ENCODE peak calls at places on chromosomes 4 and X, in six cellular contexts. One of them, this sample, is unnamed. For H3K27me3, the result is how much of the 10 kb centered on the place peaks cover.

GRCh38 chr4:33467291-33467690 is 2747.1 kb downstream of the PCDH7 start:
- DNase-seq in heart right ventricle: no peak
- DNase-seq in esophagus squamous epithelium: no peak
- DNase-seq in cardiac muscle cell: no peak
- DNase-seq in dorsolateral prefrontal cortex: no peak
- DNase-seq in tibial artery: no peak
- DNase-seq in this sample: no peak

GRCh38 chrX:153499876-153500275 is 5.1 kb downstream of the BGN start:
- DNase-seq in heart right ventricle: peak
- DNase-seq in esophagus squamous epithelium: no peak
- DNase-seq in cardiac muscle cell: no peak
- DNase-seq in dorsolateral prefrontal cortex: peak
- DNase-seq in tibial artery: peak
- DNase-seq in this sample: no peak

GRCh38 chr4:68734095-68734494 is 63.6 kb upstream of the UGT2B15 start:
- DNase-seq in heart right ventricle: no peak
- DNase-seq in esophagus squamous epithelium: no peak
- DNase-seq in cardiac muscle cell: no peak
- DNase-seq in dorsolateral prefrontal cortex: no peak
- DNase-seq in tibial artery: no peak
- DNase-seq in this sample: no peak

GRCh38 chrX:30992381-30992904 is 79.4 kb downstream of the FTHL17 start:
- DNase-seq in heart right ventricle: no peak
- DNase-seq in esophagus squamous epithelium: no peak
- DNase-seq in cardiac muscle cell: peak
- DNase-seq in dorsolateral prefrontal cortex: no peak
- DNase-seq in tibial artery: no peak
- DNase-seq in this sample: no peak

GRCh38 chrX:9465380-9466114 is 689 bp downstream of the TBL1X start:
- DNase-seq in heart right ventricle: peak
- DNase-seq in esophagus squamous epithelium: no peak
- DNase-seq in cardiac muscle cell: no peak
- DNase-seq in dorsolateral prefrontal cortex: no peak
- DNase-seq in tibial artery: peak
- DNase-seq in this sample: no peak

GRCh38 chr4:52982246-52982950 is 120.3 kb downstream of the RASL11B start:
- DNase-seq in heart right ventricle: no peak
- DNase-seq in esophagus squamous epithelium: no peak
- DNase-seq in cardiac muscle cell: peak
- DNase-seq in dorsolateral prefrontal cortex: no peak
- DNase-seq in tibial artery: no peak
- DNase-seq in this sample: no peak

GRCh38 chr4:10173039-10173753 is 56.6 kb upstream of the WDR1 start:
- DNase-seq in heart right ventricle: no peak
- DNase-seq in esophagus squamous epithelium: no peak
- DNase-seq in cardiac muscle cell: peak
- DNase-seq in dorsolateral prefrontal cortex: no peak
- DNase-seq in tibial artery: no peak
- DNase-seq in this sample: no peak

GRCh38 chr4:59094505-59094904 is 1984.3 kb upstream of the IGFBP7 start:
- DNase-seq in heart right ventricle: no peak
- DNase-seq in esophagus squamous epithelium: no peak
- DNase-seq in cardiac muscle cell: no peak
- DNase-seq in dorsolateral prefrontal cortex: no peak
- DNase-seq in tibial artery: no peak
- DNase-seq in this sample: no peak

GRCh38 chrX:11138498-11139390 is 27.6 kb downstream of the HCCS start:
- DNase-seq in heart right ventricle: peak
- DNase-seq in esophagus squamous epithelium: no peak
- DNase-seq in cardiac muscle cell: no peak
- DNase-seq in dorsolateral prefrontal cortex: no peak
- DNase-seq in tibial artery: no peak
- DNase-seq in this sample: no peak

GRCh38 chr4:77142642-77143020 is 14.4 kb upstream of the CCNG2 start:
- DNase-seq in heart right ventricle: no peak
- DNase-seq in esophagus squamous epithelium: no peak
- DNase-seq in cardiac muscle cell: no peak
- DNase-seq in dorsolateral prefrontal cortex: no peak
- DNase-seq in tibial artery: no peak
- DNase-seq in this sample: no peak

GRCh38 chr4:183801460-183802168 is 103.5 kb upstream of the STOX2 start:
- DNase-seq in heart right ventricle: no peak
- DNase-seq in esophagus squamous epithelium: no peak
- DNase-seq in cardiac muscle cell: no peak
- DNase-seq in dorsolateral prefrontal cortex: no peak
- DNase-seq in tibial artery: no peak
- DNase-seq in this sample: no peak

GRCh38 chrX:136868283-136869055 is 12.1 kb downstream of the RBMX start:
- DNase-seq in heart right ventricle: no peak
- DNase-seq in esophagus squamous epithelium: no peak
- DNase-seq in cardiac muscle cell: no peak
- DNase-seq in dorsolateral prefrontal cortex: no peak
- DNase-seq in tibial artery: no peak
- DNase-seq in this sample: no peak

GRCh38 chrX:136870064-136870463 is 10.5 kb downstream of the RBMX start:
- DNase-seq in heart right ventricle: no peak
- DNase-seq in esophagus squamous epithelium: no peak
- DNase-seq in cardiac muscle cell: no peak
- DNase-seq in dorsolateral prefrontal cortex: no peak
- DNase-seq in tibial artery: no peak
- DNase-seq in this sample: no peak

GRCh38 chrX:136867096-136867491 is 13.4 kb downstream of the RBMX start:
- DNase-seq in heart right ventricle: no peak
- DNase-seq in esophagus squamous epithelium: no peak
- DNase-seq in cardiac muscle cell: peak
- DNase-seq in dorsolateral prefrontal cortex: no peak
- DNase-seq in tibial artery: no peak
- DNase-seq in this sample: no peak

GRCh38 chrX:136867518-136867917 is 13.0 kb downstream of the RBMX start:
- DNase-seq in heart right ventricle: no peak
- DNase-seq in esophagus squamous epithelium: no peak
- DNase-seq in cardiac muscle cell: peak
- DNase-seq in dorsolateral prefrontal cortex: no peak
- DNase-seq in tibial artery: no peak
- DNase-seq in this sample: no peak

DNA sequence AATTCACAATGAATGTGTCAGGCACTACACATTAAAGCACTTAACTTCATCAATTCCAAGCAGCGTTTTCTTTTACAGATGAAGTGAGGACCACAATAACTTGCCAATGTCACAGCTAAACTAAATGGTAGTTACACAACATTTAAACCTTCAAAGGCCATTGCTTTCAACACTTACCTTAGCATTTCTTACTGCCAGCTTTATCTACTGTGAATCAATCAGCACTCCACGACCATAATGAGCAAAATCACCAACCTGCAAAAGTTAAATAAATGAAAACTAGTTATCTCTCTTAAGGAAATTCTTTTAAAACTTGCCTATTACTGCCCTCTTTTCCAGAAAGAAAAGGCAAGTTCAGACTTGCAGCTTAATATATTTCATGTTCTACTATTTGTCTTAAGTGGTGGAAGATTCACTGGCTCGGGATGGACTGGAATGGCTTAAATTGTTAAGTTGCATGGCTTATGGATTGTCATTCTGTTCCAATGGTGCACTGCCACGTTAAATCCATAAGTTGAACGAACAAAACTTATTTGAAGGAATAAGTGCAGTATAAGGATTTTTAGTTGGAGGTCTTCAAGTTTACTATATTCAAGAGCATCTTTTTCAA is 8.3 kb downstream of the RBMX start:
- DNase-seq in heart right ventricle: no peak
- DNase-seq in esophagus squamous epithelium: no peak
- DNase-seq in cardiac muscle cell: no peak
- DNase-seq in dorsolateral prefrontal cortex: no peak
- DNase-seq in tibial artery: no peak
- DNase-seq in this sample: no peak
- H3K27me3 ChIP-seq in heart right ventricle: under half
- H3K27me3 ChIP-seq in esophagus squamous epithelium: under half
- H3K27me3 ChIP-seq in cardiac muscle cell: under half
- H3K27me3 ChIP-seq in dorsolateral prefrontal cortex: under half
- H3K27me3 ChIP-seq in tibial artery: under half
- H3K27me3 ChIP-seq in this sample: under half

DNA sequence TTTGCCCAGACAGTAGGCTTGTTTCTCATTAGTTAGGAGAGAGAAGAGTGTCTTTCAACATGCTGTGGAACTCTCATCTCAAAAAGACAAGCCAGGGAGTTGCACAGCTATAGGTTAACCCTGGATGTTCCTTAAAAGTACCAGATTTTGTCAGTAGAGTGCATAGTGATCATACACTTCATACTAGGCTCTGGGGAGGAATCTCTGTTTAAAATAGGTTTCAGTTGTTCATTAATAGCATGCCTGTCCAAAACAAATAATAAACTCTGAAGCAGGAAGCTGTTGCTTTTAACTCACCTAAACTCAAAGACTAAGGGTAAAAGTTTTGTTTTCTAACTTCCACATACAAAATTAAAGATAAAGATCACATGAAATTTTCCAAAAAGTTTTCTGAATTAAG is 1948.4 kb downstream of the C4orf33 start:
- DNase-seq in heart right ventricle: no peak
- DNase-seq in esophagus squamous epithelium: no peak
- DNase-seq in cardiac muscle cell: no peak
- DNase-seq in dorsolateral prefrontal cortex: no peak
- DNase-seq in tibial artery: no peak
- DNase-seq in this sample: no peak
- TF ChIP-seq CTCF in heart right ventricle: no peak
- TF ChIP-seq CTCF in esophagus squamous epithelium: no peak
- TF ChIP-seq CTCF in cardiac muscle cell: no peak
- TF ChIP-seq CTCF in dorsolateral prefrontal cortex: no peak
- TF ChIP-seq CTCF in tibial artery: no peak
- TF ChIP-seq CTCF in this sample: no peak

GRCh38 chrX:70032797-70033196 is 16.9 kb downstream of the AWAT2 start:
- DNase-seq in heart right ventricle: no peak
- DNase-seq in esophagus squamous epithelium: no peak
- DNase-seq in cardiac muscle cell: peak
- DNase-seq in dorsolateral prefrontal cortex: no peak
- DNase-seq in tibial artery: no peak
- DNase-seq in this sample: no peak

GRCh38 chrX:70030242-70030823 is 19.4 kb downstream of the AWAT2 start:
- DNase-seq in heart right ventricle: peak
- DNase-seq in esophagus squamous epithelium: no peak
- DNase-seq in cardiac muscle cell: peak
- DNase-seq in dorsolateral prefrontal cortex: peak
- DNase-seq in tibial artery: no peak
- DNase-seq in this sample: no peak

GRCh38 chrX:70034646-70035045 is 15.1 kb downstream of the AWAT2 start:
- DNase-seq in heart right ventricle: no peak
- DNase-seq in esophagus squamous epithelium: no peak
- DNase-seq in cardiac muscle cell: no peak
- DNase-seq in dorsolateral prefrontal cortex: no peak
- DNase-seq in tibial artery: no peak
- DNase-seq in this sample: no peak

GRCh38 chrX:70029790-70030189 is 19.9 kb downstream of the AWAT2 start:
- DNase-seq in heart right ventricle: no peak
- DNase-seq in esophagus squamous epithelium: no peak
- DNase-seq in cardiac muscle cell: no peak
- DNase-seq in dorsolateral prefrontal cortex: no peak
- DNase-seq in tibial artery: no peak
- DNase-seq in this sample: no peak

DNA sequence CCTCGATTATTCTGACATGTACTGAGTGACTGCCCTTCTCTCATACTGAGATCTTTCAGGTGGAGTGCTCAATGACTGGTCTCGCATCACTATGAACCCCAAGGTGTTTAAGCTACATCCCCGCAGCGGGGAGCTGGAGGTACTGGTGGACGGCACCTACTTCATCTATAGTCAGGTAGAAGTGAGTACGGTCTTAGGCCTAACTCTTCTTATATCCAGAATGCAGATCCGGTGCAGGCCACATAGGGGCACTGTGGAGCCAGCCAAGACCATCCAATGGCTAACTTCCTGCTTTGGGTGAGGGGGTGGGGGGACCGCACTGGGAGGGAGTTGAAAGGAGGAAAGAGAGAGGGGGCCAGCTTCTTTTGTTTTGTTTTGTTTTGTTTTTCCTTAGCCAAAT is 16.4 kb downstream of the AWAT2 start:
- DNase-seq in heart right ventricle: peak
- DNase-seq in esophagus squamous epithelium: no peak
- DNase-seq in cardiac muscle cell: peak
- DNase-seq in dorsolateral prefrontal cortex: no peak
- DNase-seq in tibial artery: no peak
- DNase-seq in this sample: no peak
- H3K4me3 ChIP-seq in heart right ventricle: no peak
- H3K4me3 ChIP-seq in esophagus squamous epithelium: no peak
- H3K4me3 ChIP-seq in cardiac muscle cell: no peak
- H3K4me3 ChIP-seq in dorsolateral prefrontal cortex: no peak
- H3K4me3 ChIP-seq in tibial artery: no peak
- H3K4me3 ChIP-seq in this sample: no peak

DNA sequence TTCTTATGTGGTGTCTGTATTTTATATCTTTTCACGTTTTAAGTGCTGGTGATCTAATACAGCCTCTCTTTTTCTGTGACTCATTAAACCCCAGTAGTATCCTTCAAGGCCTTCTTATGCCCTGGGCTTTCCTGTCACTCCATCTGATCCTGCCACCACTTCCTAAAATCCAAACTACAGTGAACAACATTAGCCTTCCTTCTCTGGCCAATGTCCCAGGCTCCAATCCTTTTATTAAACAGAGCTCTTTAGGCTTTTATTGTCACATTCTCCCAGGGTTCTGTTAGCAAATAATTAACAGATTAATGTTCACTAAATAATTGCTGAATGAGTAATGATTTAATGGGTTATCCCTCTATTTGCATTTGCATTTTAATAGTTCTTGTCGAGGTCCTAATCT is 47.9 kb upstream of the ITM2A start:
- DNase-seq in heart right ventricle: no peak
- DNase-seq in esophagus squamous epithelium: no peak
- DNase-seq in cardiac muscle cell: no peak
- DNase-seq in dorsolateral prefrontal cortex: no peak
- DNase-seq in tibial artery: no peak
- DNase-seq in this sample: no peak
- H3K27me3 ChIP-seq in heart right ventricle: under half
- H3K27me3 ChIP-seq in esophagus squamous epithelium: under half
- H3K27me3 ChIP-seq in cardiac muscle cell: under half
- H3K27me3 ChIP-seq in dorsolateral prefrontal cortex: under half
- H3K27me3 ChIP-seq in tibial artery: under half
- H3K27me3 ChIP-seq in this sample: under half

GRCh38 chr4:138063581-138063980 is 178.6 kb downstream of the SLC7A11 start:
- DNase-seq in heart right ventricle: no peak
- DNase-seq in esophagus squamous epithelium: no peak
- DNase-seq in cardiac muscle cell: no peak
- DNase-seq in dorsolateral prefrontal cortex: no peak
- DNase-seq in tibial artery: no peak
- DNase-seq in this sample: no peak

GRCh38 chr4:138062929-138063328 is 179.2 kb downstream of the SLC7A11 start:
- DNase-seq in heart right ventricle: no peak
- DNase-seq in esophagus squamous epithelium: no peak
- DNase-seq in cardiac muscle cell: peak
- DNase-seq in dorsolateral prefrontal cortex: no peak
- DNase-seq in tibial artery: no peak
- DNase-seq in this sample: no peak
- TF ChIP-seq CTCF in heart right ventricle: no peak
- TF ChIP-seq CTCF in esophagus squamous epithelium: no peak
- TF ChIP-seq CTCF in cardiac muscle cell: peak
- TF ChIP-seq CTCF in dorsolateral prefrontal cortex: no peak
- TF ChIP-seq CTCF in tibial artery: no peak
- TF ChIP-seq CTCF in this sample: no peak